ENCODE peak calls at places on chromosome 5, in six cellular contexts. O, L, E, W, I and A are unnamed samples.

GRCh38 chr5:144195443-144195842 is 24.8 kb downstream of the KCTD16 start:
- DNase-seq in W (no peak), I (no peak), O (no peak), L (no peak), E (no peak), A (no peak)

GRCh38 chr5:154249786-154250185 is 59.3 kb downstream of the GALNT10 start:
- DNase-seq in O (no peak), I (no peak), L (no peak), W (no peak), E (no peak), A (no peak)

GRCh38 chr5:86500947-86501346 is 116.8 kb upstream of the COX7C start:
- DNase-seq in O (no peak), W (no peak), E (no peak), L (no peak), I (no peak), A (no peak)

GRCh38 chr5:145244788-145245187 is 590.4 kb downstream of the PRELID2 start:
- DNase-seq in O (peak), W (no peak), L (no peak), E (no peak), I (no peak), A (no peak)

GRCh38 chr5:179342577-179342976 is 2.7 kb downstream of the ADAMTS2 start:
- DNase-seq in L (peak), W (peak), O (peak), I (no peak), E (peak), A (no peak)

GRCh38 chr5:160369990-160370712 is at the start of gene C1QTNF2:
- DNase-seq in I (no peak), L (peak), E (peak), W (peak), O (peak), A (no peak)

GRCh38 chr5:16313761-16314160 is 134.2 kb upstream of the MARCHF11 start:
- DNase-seq in I (no peak), E (no peak), W (no peak), L (no peak), O (no peak), A (no peak)

GRCh38 chr5:5126444-5126843 is 13.7 kb upstream of the ADAMTS16 start:
- DNase-seq in W (no peak), O (peak), I (no peak), L (no peak), E (no peak), A (no peak)

GRCh38 chr5:149988126-149988525 is 12.3 kb downstream of the TIGD6 start:
- DNase-seq in E (no peak), W (no peak), I (no peak), L (no peak), O (no peak), A (no peak)

GRCh38 chr5:109399092-109399759 is 10.5 kb downstream of the PJA2 start:
- DNase-seq in I (no peak), L (no peak), E (no peak), O (no peak), W (no peak), A (no peak)

GRCh38 chr5:163535290-163535689 is 29.9 kb downstream of the MAT2B start:
- DNase-seq in W (no peak), E (no peak), L (no peak), O (no peak), I (no peak), A (no peak)

GRCh38 chr5:3394046-3394597 is 201.5 kb upstream of the IRX1 start:
- DNase-seq in O (no peak), L (no peak), I (no peak), E (no peak), W (no peak), A (no peak)

GRCh38 chr5:125559296-125559695 is 812.9 kb upstream of the ZNF608 start:
- DNase-seq in L (no peak), W (peak), I (no peak), E (no peak), O (peak), A (no peak)

GRCh38 chr5:1152771-1153282 is 41.0 kb upstream of the SLC12A7 start:
- DNase-seq in L (no peak), I (no peak), E (no peak), W (no peak), O (no peak), A (no peak)

GRCh38 chr5:115558388-115558956 is 13.9 kb upstream of the FEM1C start:
- DNase-seq in O (no peak), E (no peak), L (no peak), W (no peak), I (no peak), A (no peak)

GRCh38 chr5:58898538-58898937 is 315.7 kb downstream of the RAB3C start:
- DNase-seq in E (no peak), I (no peak), L (no peak), W (no peak), O (no peak), A (no peak)

GRCh38 chr5:103617090-103617489 is 54.5 kb upstream of the NUDT12 start:
- DNase-seq in I (no peak), L (no peak), E (no peak), O (no peak), W (no peak), A (no peak)

GRCh38 chr5:126410623-126411022 is 12.6 kb upstream of the GRAMD2B start:
- DNase-seq in W (no peak), I (no peak), L (no peak), E (no peak), O (no peak), A (no peak)

GRCh38 chr5:172093559-172093958 is 87.1 kb upstream of the FBXW11 start:
- DNase-seq in I (no peak), W (no peak), L (no peak), O (no peak), E (no peak), A (no peak)

GRCh38 chr5:179130101-179130681 is 70.0 kb downstream of the ZNF354C start:
- DNase-seq in W (no peak), O (no peak), E (no peak), I (no peak), L (peak), A (no peak)

GRCh38 chr5:87876616-87877015 is 392.0 kb downstream of the TMEM161B start:
- DNase-seq in I (no peak), O (no peak), E (no peak), W (no peak), L (no peak), A (no peak)

GRCh38 chr5:15524712-15525111 is 24.7 kb downstream of the FBXL7 start:
- DNase-seq in O (no peak), I (no peak), E (no peak), L (no peak), W (no peak), A (no peak)

GRCh38 chr5:172952034-172952511 is 7.2 kb upstream of the RPL26L1 start:
- DNase-seq in O (peak), W (peak), I (no peak), E (no peak), L (no peak), A (no peak)

GRCh38 chr5:106699198-106699597 is 971.5 kb downstream of the EFNA5 start:
- DNase-seq in I (no peak), O (no peak), L (no peak), W (no peak), E (peak), A (no peak)